ENCODE peak calls at places on chromosomes 13 and 19, in six cellular contexts. One of them, this sample, is unnamed.

GRCh38 chr19:30228726-30229523 is 143.3 kb upstream of the ZNF536 start:
- DNase-seq in epithelial cell of proximal tubule: no peak
- DNase-seq in heart right ventricle: no peak
- DNase-seq in fibroblast of lung: no peak
- DNase-seq in WERI-Rb-1: peak
- DNase-seq in esophagus squamous epithelium: no peak
- DNase-seq in this sample: no peak

GRCh38 chr13:36919833-36920611 is at the start of gene SMAD9:
- DNase-seq in fibroblast of lung: peak
- DNase-seq in WERI-Rb-1: peak
- DNase-seq in epithelial cell of proximal tubule: no peak
- DNase-seq in heart right ventricle: peak
- DNase-seq in esophagus squamous epithelium: no peak
- DNase-seq in this sample: peak

GRCh38 chr13:44576396-44577235 is 486 bp upstream of the TSC22D1 start:
- DNase-seq in WERI-Rb-1: peak
- DNase-seq in fibroblast of lung: no peak
- DNase-seq in epithelial cell of proximal tubule: no peak
- DNase-seq in esophagus squamous epithelium: no peak
- DNase-seq in heart right ventricle: no peak
- DNase-seq in this sample: no peak

GRCh38 chr13:23790591-23791170 is 98.5 kb downstream of the MIPEP start:
- DNase-seq in esophagus squamous epithelium: no peak
- DNase-seq in heart right ventricle: no peak
- DNase-seq in fibroblast of lung: peak
- DNase-seq in epithelial cell of proximal tubule: no peak
- DNase-seq in WERI-Rb-1: no peak
- DNase-seq in this sample: no peak

GRCh38 chr19:55678121-55678671 is 3.2 kb downstream of the EPN1 start:
- DNase-seq in WERI-Rb-1: no peak
- DNase-seq in epithelial cell of proximal tubule: no peak
- DNase-seq in heart right ventricle: peak
- DNase-seq in fibroblast of lung: no peak
- DNase-seq in esophagus squamous epithelium: peak
- DNase-seq in this sample: no peak

GRCh38 chr19:38932425-38933179 is 1.9 kb downstream of the MRPS12 start:
- DNase-seq in esophagus squamous epithelium: no peak
- DNase-seq in fibroblast of lung: peak
- DNase-seq in epithelial cell of proximal tubule: no peak
- DNase-seq in WERI-Rb-1: peak
- DNase-seq in heart right ventricle: no peak
- DNase-seq in this sample: no peak

GRCh38 chr13:29369060-29369743 is 226.3 kb downstream of the SLC7A1 start:
- DNase-seq in fibroblast of lung: peak
- DNase-seq in heart right ventricle: no peak
- DNase-seq in esophagus squamous epithelium: no peak
- DNase-seq in WERI-Rb-1: no peak
- DNase-seq in epithelial cell of proximal tubule: peak
- DNase-seq in this sample: peak

GRCh38 chr13:110442946-110443632 is 118.4 kb downstream of the RAB20 start:
- DNase-seq in WERI-Rb-1: no peak
- DNase-seq in heart right ventricle: no peak
- DNase-seq in epithelial cell of proximal tubule: no peak
- DNase-seq in fibroblast of lung: peak
- DNase-seq in esophagus squamous epithelium: no peak
- DNase-seq in this sample: no peak

GRCh38 chr19:8412783-8413592 is at the start of gene MARCHF2:
- DNase-seq in heart right ventricle: peak
- DNase-seq in esophagus squamous epithelium: peak
- DNase-seq in WERI-Rb-1: peak
- DNase-seq in fibroblast of lung: peak
- DNase-seq in epithelial cell of proximal tubule: peak
- DNase-seq in this sample: peak

GRCh38 chr19:51065221-51065960 is 499 bp upstream of the KLK13 start:
- DNase-seq in WERI-Rb-1: no peak
- DNase-seq in epithelial cell of proximal tubule: no peak
- DNase-seq in heart right ventricle: no peak
- DNase-seq in fibroblast of lung: no peak
- DNase-seq in esophagus squamous epithelium: no peak
- DNase-seq in this sample: no peak

GRCh38 chr19:55647732-55648656 is at the start of gene CCDC106:
- DNase-seq in heart right ventricle: peak
- DNase-seq in epithelial cell of proximal tubule: no peak
- DNase-seq in fibroblast of lung: peak
- DNase-seq in WERI-Rb-1: peak
- DNase-seq in esophagus squamous epithelium: no peak
- DNase-seq in this sample: no peak

GRCh38 chr13:92355213-92355612 is 871.4 kb upstream of the GPC6 start:
- DNase-seq in esophagus squamous epithelium: no peak
- DNase-seq in heart right ventricle: no peak
- DNase-seq in WERI-Rb-1: peak
- DNase-seq in epithelial cell of proximal tubule: no peak
- DNase-seq in fibroblast of lung: peak
- DNase-seq in this sample: no peak

GRCh38 chr13:97810152-97810551 is 143.3 kb upstream of the IPO5 start:
- DNase-seq in WERI-Rb-1: no peak
- DNase-seq in heart right ventricle: no peak
- DNase-seq in esophagus squamous epithelium: no peak
- DNase-seq in epithelial cell of proximal tubule: no peak
- DNase-seq in fibroblast of lung: peak
- DNase-seq in this sample: no peak

GRCh38 chr19:52297601-52298358 is 811 bp downstream of the ZNF480 start:
- DNase-seq in esophagus squamous epithelium: no peak
- DNase-seq in fibroblast of lung: peak
- DNase-seq in WERI-Rb-1: peak
- DNase-seq in heart right ventricle: peak
- DNase-seq in epithelial cell of proximal tubule: peak
- DNase-seq in this sample: no peak

GRCh38 chr13:89486721-89487120 is 1815.5 kb downstream of the SLITRK5 start:
- DNase-seq in fibroblast of lung: peak
- DNase-seq in esophagus squamous epithelium: no peak
- DNase-seq in WERI-Rb-1: no peak
- DNase-seq in heart right ventricle: no peak
- DNase-seq in epithelial cell of proximal tubule: no peak
- DNase-seq in this sample: no peak
- H3K4me3 ChIP-seq in fibroblast of lung: no peak
- H3K4me3 ChIP-seq in esophagus squamous epithelium: no peak
- H3K4me3 ChIP-seq in WERI-Rb-1: no peak
- H3K4me3 ChIP-seq in heart right ventricle: no peak
- H3K4me3 ChIP-seq in epithelial cell of proximal tubule: no peak
- H3K4me3 ChIP-seq in this sample: no peak

GRCh38 chr13:30580852-30581502 is 36.7 kb upstream of the USPL1 start:
- DNase-seq in esophagus squamous epithelium: no peak
- DNase-seq in heart right ventricle: no peak
- DNase-seq in fibroblast of lung: no peak
- DNase-seq in epithelial cell of proximal tubule: no peak
- DNase-seq in WERI-Rb-1: no peak
- DNase-seq in this sample: peak

GRCh38 chr13:30584332-30584731 is 33.4 kb upstream of the USPL1 start:
- DNase-seq in heart right ventricle: no peak
- DNase-seq in epithelial cell of proximal tubule: no peak
- DNase-seq in esophagus squamous epithelium: no peak
- DNase-seq in fibroblast of lung: no peak
- DNase-seq in WERI-Rb-1: no peak
- DNase-seq in this sample: no peak

GRCh38 chr13:30585748-30586262 is 31.9 kb upstream of the USPL1 start:
- DNase-seq in WERI-Rb-1: no peak
- DNase-seq in heart right ventricle: no peak
- DNase-seq in fibroblast of lung: peak
- DNase-seq in epithelial cell of proximal tubule: no peak
- DNase-seq in esophagus squamous epithelium: no peak
- DNase-seq in this sample: no peak

GRCh38 chr13:30577381-30577780 is 40.3 kb upstream of the USPL1 start:
- DNase-seq in esophagus squamous epithelium: no peak
- DNase-seq in fibroblast of lung: peak
- DNase-seq in WERI-Rb-1: peak
- DNase-seq in epithelial cell of proximal tubule: peak
- DNase-seq in heart right ventricle: no peak
- DNase-seq in this sample: peak

GRCh38 chr13:30581582-30581981 is 36.1 kb upstream of the USPL1 start:
- DNase-seq in WERI-Rb-1: no peak
- DNase-seq in fibroblast of lung: no peak
- DNase-seq in esophagus squamous epithelium: no peak
- DNase-seq in epithelial cell of proximal tubule: no peak
- DNase-seq in heart right ventricle: no peak
- DNase-seq in this sample: no peak
- TF ChIP-seq CTCF in WERI-Rb-1: peak
- TF ChIP-seq CTCF in fibroblast of lung: peak
- TF ChIP-seq CTCF in esophagus squamous epithelium: no peak
- TF ChIP-seq CTCF in epithelial cell of proximal tubule: peak
- TF ChIP-seq CTCF in heart right ventricle: peak
- TF ChIP-seq CTCF in this sample: peak

DNA sequence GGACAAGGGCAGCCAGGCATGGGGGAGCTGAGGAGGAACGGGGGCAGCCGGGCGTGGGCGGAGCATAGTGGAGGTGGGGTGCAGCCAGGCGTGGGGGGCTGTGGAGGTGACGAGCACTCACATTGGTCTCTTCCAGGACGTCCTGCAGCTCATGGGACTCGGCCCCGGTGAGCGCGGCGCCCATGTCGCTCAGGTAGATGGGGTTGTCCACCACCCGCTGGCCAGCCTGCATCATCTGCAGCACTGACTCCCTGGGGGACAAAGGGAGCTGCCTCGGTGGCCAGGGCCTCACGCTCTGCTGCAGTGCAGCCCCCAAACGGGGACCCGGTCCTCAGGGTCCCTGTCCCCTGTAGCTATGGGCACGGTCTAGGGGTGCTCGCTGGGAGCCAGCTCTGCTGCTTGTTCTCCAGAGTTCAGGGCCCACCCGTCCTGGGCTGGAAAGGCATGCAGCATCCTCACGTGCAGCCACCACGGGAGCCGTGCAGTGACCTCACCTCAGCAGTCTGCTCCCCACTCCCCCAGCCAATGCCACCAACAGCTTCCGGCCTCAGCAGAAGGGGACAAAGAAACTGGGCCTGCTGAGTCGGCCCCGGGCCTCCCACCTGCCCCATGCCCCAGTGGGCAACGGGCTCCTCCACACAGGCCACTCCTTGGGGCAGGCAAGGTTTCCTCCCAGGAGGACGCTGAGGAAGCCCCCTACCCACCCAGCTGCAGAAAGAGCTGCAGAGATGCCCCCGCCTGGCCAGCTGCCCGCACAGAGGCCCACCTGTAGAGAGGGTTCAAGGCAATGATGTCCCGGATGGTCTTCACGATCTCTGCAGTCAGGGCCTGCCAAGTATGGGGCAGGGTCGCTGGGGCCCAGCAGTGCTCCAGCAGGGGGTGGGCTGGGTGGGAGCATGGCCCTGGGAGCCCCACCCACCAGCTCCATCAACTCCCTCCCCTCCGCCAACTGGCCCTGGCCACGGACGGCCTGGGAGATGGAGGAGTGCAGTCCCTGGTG is 12.1 kb downstream of the LONP1 start:
- DNase-seq in esophagus squamous epithelium: no peak
- DNase-seq in WERI-Rb-1: no peak
- DNase-seq in epithelial cell of proximal tubule: no peak
- DNase-seq in heart right ventricle: no peak
- DNase-seq in fibroblast of lung: no peak
- DNase-seq in this sample: no peak
- H3K4me3 ChIP-seq in esophagus squamous epithelium: no peak
- H3K4me3 ChIP-seq in WERI-Rb-1: no peak
- H3K4me3 ChIP-seq in epithelial cell of proximal tubule: no peak
- H3K4me3 ChIP-seq in heart right ventricle: no peak
- H3K4me3 ChIP-seq in fibroblast of lung: no peak
- H3K4me3 ChIP-seq in this sample: no peak

DNA sequence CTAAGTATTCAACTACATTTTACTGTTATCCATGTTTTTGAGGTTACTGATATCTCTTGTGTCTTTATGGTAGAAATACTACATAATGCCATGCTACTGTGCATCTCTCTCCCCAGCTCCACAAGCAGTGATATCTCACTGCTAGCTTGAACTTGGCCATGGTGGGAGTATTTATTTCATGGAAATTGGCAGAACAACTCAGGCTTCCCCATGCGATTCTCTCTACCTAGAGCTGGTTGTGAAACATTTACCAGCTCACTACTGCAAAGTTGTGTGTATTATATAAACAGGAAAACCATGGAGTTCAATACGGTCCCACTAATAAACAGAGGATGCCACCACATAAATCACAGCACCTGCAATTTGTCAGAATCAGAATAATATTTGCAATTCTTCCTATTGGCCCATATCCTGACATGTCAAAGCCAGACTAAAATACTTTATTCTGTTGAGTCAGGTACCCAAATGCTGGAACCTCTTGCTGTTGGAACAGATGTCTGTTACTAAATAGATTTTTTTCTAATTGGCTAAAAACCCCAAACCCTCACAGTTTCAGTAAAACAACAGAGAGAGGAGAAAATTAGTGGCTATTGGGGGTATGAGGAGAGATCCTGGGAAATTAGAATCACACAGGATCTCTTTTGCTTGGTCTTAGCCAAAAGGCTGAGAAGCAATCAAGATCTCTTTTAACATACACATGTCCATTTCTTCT is 91.4 kb upstream of the SLC10A2 start:
- DNase-seq in fibroblast of lung: no peak
- DNase-seq in WERI-Rb-1: no peak
- DNase-seq in heart right ventricle: no peak
- DNase-seq in epithelial cell of proximal tubule: no peak
- DNase-seq in esophagus squamous epithelium: no peak
- DNase-seq in this sample: no peak
- TF ChIP-seq CTCF in fibroblast of lung: no peak
- TF ChIP-seq CTCF in WERI-Rb-1: no peak
- TF ChIP-seq CTCF in heart right ventricle: no peak
- TF ChIP-seq CTCF in epithelial cell of proximal tubule: no peak
- TF ChIP-seq CTCF in esophagus squamous epithelium: no peak
- TF ChIP-seq CTCF in this sample: no peak

GRCh38 chr19:19154768-19155494 is 15.1 kb downstream of the MEF2B start:
- DNase-seq in heart right ventricle: no peak
- DNase-seq in esophagus squamous epithelium: no peak
- DNase-seq in WERI-Rb-1: no peak
- DNase-seq in fibroblast of lung: no peak
- DNase-seq in epithelial cell of proximal tubule: no peak
- DNase-seq in this sample: no peak
- H3K4me3 ChIP-seq in heart right ventricle: no peak
- H3K4me3 ChIP-seq in esophagus squamous epithelium: no peak
- H3K4me3 ChIP-seq in WERI-Rb-1: no peak
- H3K4me3 ChIP-seq in fibroblast of lung: no peak
- H3K4me3 ChIP-seq in epithelial cell of proximal tubule: no peak
- H3K4me3 ChIP-seq in this sample: no peak

DNA sequence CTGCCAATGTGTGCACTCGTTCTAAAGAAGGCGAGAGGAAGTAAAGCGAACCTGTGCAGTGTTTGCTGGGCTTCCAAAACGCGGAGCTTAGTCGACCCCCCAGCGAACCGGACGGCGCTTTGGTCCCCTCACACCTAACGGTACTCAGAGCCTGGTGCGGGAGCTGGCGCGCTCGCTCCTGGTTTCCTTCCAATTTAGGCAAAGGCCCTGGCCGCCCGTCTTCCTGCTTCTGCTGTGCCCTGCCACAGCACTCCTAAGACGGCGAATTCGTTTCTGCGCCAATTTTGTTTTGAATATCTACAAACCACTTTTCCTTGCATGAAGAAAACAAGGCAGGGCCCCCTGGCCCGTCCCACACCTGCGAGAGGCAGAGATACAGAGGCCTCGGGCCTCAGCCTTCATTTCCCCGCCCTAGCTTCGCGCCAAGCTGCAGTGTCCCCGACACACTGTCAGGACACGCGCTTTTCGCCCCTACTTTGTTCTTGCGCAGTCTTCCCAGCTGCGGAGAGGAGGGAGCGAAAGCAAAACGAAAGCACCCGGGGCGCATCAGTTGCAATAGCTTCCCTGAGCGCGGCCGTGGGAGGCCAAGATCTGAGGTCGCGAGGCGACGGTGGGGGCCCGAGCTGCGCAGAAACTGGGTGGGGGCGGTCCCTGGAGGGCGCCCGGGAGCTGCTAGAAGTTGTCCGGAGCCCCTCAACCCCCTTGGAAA is 111.9 kb downstream of the KCNRG start:
- DNase-seq in fibroblast of lung: peak
- DNase-seq in esophagus squamous epithelium: no peak
- DNase-seq in epithelial cell of proximal tubule: no peak
- DNase-seq in WERI-Rb-1: no peak
- DNase-seq in heart right ventricle: peak
- DNase-seq in this sample: no peak
- TF ChIP-seq CTCF in fibroblast of lung: no peak
- TF ChIP-seq CTCF in esophagus squamous epithelium: no peak
- TF ChIP-seq CTCF in epithelial cell of proximal tubule: no peak
- TF ChIP-seq CTCF in WERI-Rb-1: no peak
- TF ChIP-seq CTCF in heart right ventricle: no peak
- TF ChIP-seq CTCF in this sample: no peak